ENCODE peak calls at places on chromosomes 1 and 21, in six cellular contexts. D is BJ; N is effector CD4-positive, alpha-beta T cell; W is iPS DF 19.7; C is amniotic epithelial cell; I is naive thymus-derived CD4-positive, alpha-beta T cell. E is an unnamed sample.

GRCh38 chr1:236081546-236082227 is 16.8 kb upstream of the NID1 start:
- DNase-seq in D (no peak), C (no peak), W (no peak), N (no peak), I (no peak), E (no peak)

GRCh38 chr1:40404670-40405462 is 31.3 kb downstream of the SMAP2 start:
- DNase-seq in W (no peak), N (peak; percentile 28), I (peak; percentile 77), D (no peak), C (peak; percentile 64), E (peak; percentile 57)

GRCh38 chr1:2452583-2453315 is 23.3 kb upstream of the PLCH2 start:
- DNase-seq in D (no peak), W (no peak), C (no peak), N (no peak), I (no peak), E (no peak)

GRCh38 chr1:167173516-167174184 is 47.0 kb upstream of the POU2F1 start:
- DNase-seq in W (no peak), C (peak; percentile 27), N (no peak), D (no peak), I (no peak), E (no peak)

GRCh38 chr1:19710825-19711611 is 46.3 kb downstream of the HTR6 start:
- DNase-seq in I (no peak), N (no peak), C (no peak), D (no peak), W (no peak), E (no peak)

GRCh38 chr1:151210830-151211229 is 12.5 kb downstream of the PIP5K1A start:
- DNase-seq in N (no peak), C (peak; percentile 19), W (no peak), I (no peak), D (no peak), E (no peak)

GRCh38 chr21:43720539-43721224 is 1.8 kb downstream of the PDXK start:
- DNase-seq in I (no peak), W (no peak), D (no peak), C (no peak), N (no peak), E (no peak)

GRCh38 chr1:68164970-68165369 is 67.4 kb downstream of the WLS start:
- DNase-seq in I (no peak), C (no peak), N (no peak), W (no peak), D (no peak), E (no peak)

GRCh38 chr1:239387304-239388231 is 1.2 kb downstream of the CHRM3 start:
- DNase-seq in D (no peak), N (no peak), I (no peak), W (no peak), C (no peak), E (no peak)

GRCh38 chr1:240122639-240123604 is 31.2 kb downstream of the FMN2 start:
- DNase-seq in W (no peak), N (no peak), C (peak; percentile 41), I (no peak), D (no peak), E (no peak)

GRCh38 chr1:206534552-206534951 is 27.2 kb downstream of the RASSF5 start:
- DNase-seq in N (no peak), D (no peak), I (no peak), C (no peak), W (no peak), E (no peak)

GRCh38 chr21:16420086-16420724 is 690.4 kb downstream of the USP25 start:
- DNase-seq in N (no peak), C (no peak), I (no peak), D (no peak), W (no peak), E (no peak)

GRCh38 chr1:116020668-116021272 is 44.5 kb downstream of the SLC22A15 start:
- DNase-seq in D (no peak), I (peak; percentile 25), W (peak; percentile 48), N (peak; percentile 4), C (peak; percentile 66), E (peak; percentile 93)

GRCh38 chr1:7552402-7552801 is 218.7 kb upstream of the VAMP3 start:
- DNase-seq in N (no peak), D (no peak), W (no peak), C (peak; percentile 53), I (no peak), E (no peak)

GRCh38 chr1:216903389-216903754 is 180.1 kb upstream of the ESRRG start:
- DNase-seq in I (no peak), N (no peak), C (peak; percentile 66), D (no peak), W (no peak), E (no peak)